ENCODE peak calls at places on chromosomes 2 and 18, in seven cellular contexts. X is brain microvascular endothelial cell, T is occipital lobe, U is AG08396, Y is GM23248, A is H9, E is substantia nigra. J is an unnamed sample.

GRCh38 chr2:127455566-127456493 is 37.6 kb downstream of the PROC start:
- DNase-seq in X (no peak), T (no peak), U (no peak), Y (no peak), A (peak), E (no peak), J (peak)

GRCh38 chr18:51614033-51614432 is 416.6 kb upstream of the MEX3C start:
- DNase-seq in X (peak), T (no peak), U (no peak), Y (peak), A (no peak), E (no peak), J (no peak)

GRCh38 chr18:60910534-60910933 is 422.7 kb upstream of the CDH20 start:
- DNase-seq in X (no peak), T (no peak), U (no peak), Y (peak), A (no peak), E (no peak), J (no peak)

GRCh38 chr2:219561179-219562048 is 9.9 kb downstream of the OBSL1 start:
- DNase-seq in X (no peak), T (no peak), U (no peak), Y (no peak), A (peak), E (no peak), J (no peak)

GRCh38 chr2:6077585-6077984 is 385.4 kb downstream of the SOX11 start:
- DNase-seq in X (no peak), T (no peak), U (no peak), Y (no peak), A (no peak), E (no peak), J (no peak)

GRCh38 chr18:58186258-58186948 is 142.4 kb downstream of the NEDD4L start:
- DNase-seq in X (peak), T (no peak), U (peak), Y (peak), A (no peak), E (no peak), J (no peak)

GRCh38 chr2:67215214-67215613 is 181.9 kb upstream of the ETAA1 start:
- DNase-seq in X (peak), T (no peak), U (peak), Y (peak), A (peak), E (no peak), J (no peak)

GRCh38 chr18:275486-275885 is 7.6 kb upstream of the THOC1 start:
- DNase-seq in X (no peak), T (no peak), U (no peak), Y (no peak), A (no peak), E (no peak), J (no peak)

GRCh38 chr18:12703714-12704113 is 872 bp downstream of the PSMG2 start:
- DNase-seq in X (peak), T (no peak), U (peak), Y (peak), A (no peak), E (no peak), J (no peak)

GRCh38 chr18:43009666-43010065 is 105.8 kb downstream of the RIT2 start:
- DNase-seq in X (no peak), T (no peak), U (no peak), Y (no peak), A (no peak), E (no peak), J (no peak)

GRCh38 chr2:48315847-48316194 is 214.1 kb upstream of the STON1 start:
- DNase-seq in X (peak), T (no peak), U (no peak), Y (peak), A (peak), E (no peak), J (peak)

GRCh38 chr2:238601433-238602222 is 174.9 kb downstream of the ASB1 start:
- DNase-seq in X (no peak), T (no peak), U (peak), Y (peak), A (no peak), E (no peak), J (no peak)

GRCh38 chr2:215817046-215817445 is 196.3 kb downstream of the MREG start:
- DNase-seq in X (no peak), T (no peak), U (no peak), Y (no peak), A (no peak), E (no peak), J (no peak)

GRCh38 chr2:190996338-190996946 is 17.5 kb downstream of the STAT1 start:
- DNase-seq in X (peak), T (no peak), U (peak), Y (peak), A (peak), E (no peak), J (no peak)

GRCh38 chr2:69549421-69549820 is 94.1 kb downstream of the AAK1 start:
- DNase-seq in X (peak), T (no peak), U (no peak), Y (peak), A (no peak), E (no peak), J (no peak)

GRCh38 chr18:66560092-66560491 is 43.8 kb downstream of the CDH19 start:
- DNase-seq in X (peak), T (no peak), U (no peak), Y (peak), A (no peak), E (no peak), J (no peak)

GRCh38 chr2:109470121-109470921 is 143.4 kb downstream of the SEPTIN10 start:
- DNase-seq in X (peak), T (no peak), U (peak), Y (peak), A (no peak), E (no peak), J (peak)

GRCh38 chr2:168345601-168346000 is 98.2 kb upstream of the STK39 start:
- DNase-seq in X (no peak), T (no peak), U (no peak), Y (no peak), A (no peak), E (no peak), J (peak)

GRCh38 chr2:112152476-112153178 is 14.4 kb downstream of the FBLN7 start:
- DNase-seq in X (no peak), T (no peak), U (no peak), Y (no peak), A (no peak), E (no peak), J (no peak)

GRCh38 chr2:152452256-152452973 is 117.4 kb downstream of the FMNL2 start:
- DNase-seq in X (no peak), T (no peak), U (no peak), Y (no peak), A (peak), E (peak), J (no peak)

GRCh38 chr2:108364676-108365297 is 13.0 kb upstream of the SULT1C4 start:
- DNase-seq in X (no peak), T (no peak), U (no peak), Y (no peak), A (no peak), E (no peak), J (no peak)

GRCh38 chr2:194383404-194383803 is 1273.6 kb upstream of the SLC39A10 start:
- DNase-seq in X (no peak), T (no peak), U (no peak), Y (no peak), A (no peak), E (no peak), J (no peak)

GRCh38 chr2:186068154-186068826 is 329.7 kb downstream of the FSIP2 start:
- DNase-seq in X (no peak), T (no peak), U (no peak), Y (no peak), A (no peak), E (no peak), J (peak)

GRCh38 chr2:240925576-240926515 is 19.7 kb downstream of the CROCC2 start:
- DNase-seq in X (no peak), T (no peak), U (no peak), Y (no peak), A (peak), E (no peak), J (no peak)

GRCh38 chr18:1499265-1499664 is 594.6 kb downstream of the ADCYAP1 start:
- DNase-seq in X (no peak), T (no peak), U (no peak), Y (no peak), A (no peak), E (no peak), J (no peak)